ENCODE peak calls at places on chromosomes 3 and 15, in eight cellular contexts. U, H, M, L, F, T, R and N are unnamed samples.

GRCh38 chr3:187630421-187630820 is 39.8 kb downstream of the SST start:
- DNase-seq in M (no peak), R (no peak), T (no peak), F (no peak), L (no peak), H (no peak), U (no peak), N (no peak)

GRCh38 chr15:62474771-62475124 is 309.7 kb upstream of the C2CD4B start:
- DNase-seq in H (no peak), T (no peak), F (no peak), R (no peak), L (no peak), M (no peak), U (no peak), N (no peak)

GRCh38 chr3:55910543-55910942 is 423.4 kb upstream of the WNT5A start:
- DNase-seq in R (no peak), M (no peak), H (no peak), U (no peak), F (no peak), L (peak), T (no peak), N (no peak)

GRCh38 chr15:74628949-74629348 is 13.3 kb downstream of the CLK3 start:
- DNase-seq in T (no peak), R (no peak), L (no peak), H (no peak), M (no peak), U (no peak), F (no peak), N (no peak)

GRCh38 chr15:86203462-86203861 is 123.8 kb downstream of the AGBL1 start:
- DNase-seq in F (no peak), U (peak), T (no peak), R (no peak), M (no peak), H (no peak), L (no peak), N (no peak)

GRCh38 chr3:155069729-155070128 is 10.4 kb upstream of the MME start:
- DNase-seq in R (no peak), F (no peak), L (peak), U (no peak), H (no peak), M (no peak), T (no peak), N (no peak)

GRCh38 chr3:171824824-171825221 is 14.5 kb upstream of the PLD1 start:
- DNase-seq in H (no peak), T (no peak), L (no peak), M (no peak), U (no peak), R (no peak), F (no peak), N (no peak)

GRCh38 chr15:85707519-85708338 is 87.0 kb downstream of the KLHL25 start:
- DNase-seq in R (no peak), T (no peak), F (no peak), M (no peak), L (peak), H (no peak), U (no peak), N (no peak)

GRCh38 chr3:3127432-3128010 is 781 bp downstream of the TRNT1 start:
- DNase-seq in L (no peak), R (no peak), H (no peak), M (no peak), T (peak), U (peak), F (no peak), N (no peak)

GRCh38 chr3:94159062-94159726 is 96.3 kb downstream of the NSUN3 start:
- DNase-seq in F (no peak), T (no peak), L (peak), R (no peak), M (no peak), U (no peak), H (no peak), N (no peak)

GRCh38 chr15:61171190-61171589 is 57.9 kb downstream of the RORA start:
- DNase-seq in R (no peak), T (no peak), H (no peak), F (peak), M (no peak), U (no peak), L (no peak), N (no peak)

GRCh38 chr3:87607234-87607633 is 330.9 kb upstream of the POU1F1 start:
- DNase-seq in U (no peak), M (no peak), F (no peak), L (no peak), T (no peak), R (no peak), H (no peak), N (no peak)

GRCh38 chr3:126956361-126956760 is 26.6 kb upstream of the PLXNA1 start:
- DNase-seq in F (no peak), L (no peak), U (no peak), H (no peak), R (no peak), M (no peak), T (no peak), N (no peak)

GRCh38 chr15:77291107-77291506 is 128.8 kb downstream of the PEAK1 start:
- DNase-seq in L (no peak), H (no peak), R (no peak), T (no peak), F (no peak), U (no peak), M (no peak), N (no peak)

GRCh38 chr15:74208901-74209559 is 6.4 kb upstream of the STRA6 start:
- DNase-seq in T (no peak), F (peak), M (no peak), U (no peak), H (no peak), R (no peak), L (no peak), N (no peak)

GRCh38 chr3:194422188-194422587 is 23.1 kb upstream of the GP5 start:
- DNase-seq in L (peak), R (no peak), T (no peak), M (no peak), H (no peak), F (no peak), U (no peak), N (no peak)

GRCh38 chr15:97961067-97961954 is 808 bp downstream of the ARRDC4 start:
- DNase-seq in U (no peak), R (no peak), H (no peak), M (peak), F (peak), L (peak), T (no peak), N (no peak)